ENCODE peak calls at places on chromosomes 4 and X, in four cellular contexts. G is Peyer's patch, R is right lobe of liver, X is ovary. I is an unnamed sample.

GRCh38 chr4:76781698-76782595 is 116.0 kb downstream of the SOWAHB start:
- DNase-seq in G (no peak), R (no peak), X (no peak), I (peak; percentile 83)

GRCh38 chr4:8182858-8183725 is 16.0 kb upstream of the SH3TC1 start:
- DNase-seq in G (no peak), R (peak; percentile 83), X (peak; percentile 64), I (peak; percentile 96)

GRCh38 chrX:17553451-17553850 is 178.5 kb downstream of the NHS start:
- DNase-seq in G (no peak), R (no peak), X (no peak), I (peak; percentile 57)

GRCh38 chrX:70664726-70665125 is 220.1 kb downstream of the DLG3 start:
- DNase-seq in G (no peak), R (no peak), X (no peak), I (no peak)

GRCh38 chr4:5959221-5959982 is 58.8 kb downstream of the C4orf50 start:
- DNase-seq in G (no peak), R (no peak), X (no peak), I (no peak)

GRCh38 chrX:101080326-101080725 is 1.6 kb downstream of the TMEM35A start:
- DNase-seq in G (no peak), R (no peak), X (no peak), I (no peak)

GRCh38 chr4:26772096-26772495 is 88.5 kb upstream of the STIM2 start:
- DNase-seq in G (no peak), R (no peak), X (no peak), I (no peak)

GRCh38 chrX:129980540-129981206 is 1.8 kb upstream of the BCORL1 start:
- DNase-seq in G (peak; percentile 22), R (peak; percentile 75), X (peak; percentile 74), I (no peak)

GRCh38 chr4:1210971-1211370 is 38.0 kb downstream of the CTBP1 start:
- DNase-seq in G (no peak), R (peak; percentile 14), X (no peak), I (peak; percentile 58)

GRCh38 chrX:34559325-34559724 is 97.8 kb downstream of the TMEM47 start:
- DNase-seq in G (no peak), R (no peak), X (no peak), I (no peak)

GRCh38 chrX:17081535-17081934 is 135.1 kb downstream of the REPS2 start:
- DNase-seq in G (no peak), R (no peak), X (no peak), I (no peak)

GRCh38 chrX:3712080-3712869 is 1.2 kb downstream of the PRKX start:
- DNase-seq in G (no peak), R (peak; percentile 27), X (peak; percentile 30), I (no peak)

GRCh38 chrX:3711331-3711917 is 2.0 kb downstream of the PRKX start:
- DNase-seq in G (peak; percentile 52), R (no peak), X (peak; percentile 28), I (no peak)

GRCh38 chrX:3713937-3714434 is 537 bp upstream of the PRKX start:
- DNase-seq in G (peak; percentile 44), R (no peak), X (no peak), I (no peak)

GRCh38 chrX:3713225-3713936 is at the start of gene PRKX:
- DNase-seq in G (peak; percentile 66), R (peak; percentile 72), X (peak; percentile 60), I (no peak)

DNA sequence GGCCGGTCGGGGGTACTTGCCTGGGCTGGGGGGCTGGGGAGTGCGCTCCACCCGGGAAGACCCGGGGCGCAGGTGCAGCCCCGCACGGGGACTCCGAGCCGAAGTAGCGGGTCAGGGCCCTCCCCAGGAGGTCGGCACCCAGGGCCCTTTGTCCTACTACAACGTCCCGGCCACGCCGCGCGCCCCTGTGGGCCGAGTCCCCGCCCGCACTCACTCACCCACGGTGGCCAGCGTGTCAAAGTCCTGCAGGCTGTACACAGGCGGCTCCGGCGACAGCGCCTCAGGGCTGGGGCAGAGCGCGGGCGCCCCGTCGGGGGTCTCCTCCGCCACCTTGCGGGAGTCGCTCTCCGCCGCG is 602 bp downstream of the PRKX start:
- DNase-seq in G (no peak), R (no peak), X (no peak), I (peak; percentile 35)
- H3K4me3 ChIP-seq in G (peak overlapping the region; percentile 71), R (peak overlapping the region; percentile 49), X (peak overlapping the region; percentile 57), I (peak overlapping the region; percentile 69)

GRCh38 chrX:154729439-154729838 is 21.4 kb downstream of the GAB3 start:
- DNase-seq in G (no peak), R (no peak), X (no peak), I (no peak)

GRCh38 chrX:154731203-154731602 is 19.7 kb downstream of the GAB3 start:
- DNase-seq in G (no peak), R (no peak), X (no peak), I (no peak)

GRCh38 chrX:154728791-154729190 is 22.1 kb downstream of the GAB3 start:
- DNase-seq in G (no peak), R (no peak), X (no peak), I (no peak)

GRCh38 chrX:154731881-154732280 is 19.0 kb downstream of the GAB3 start:
- DNase-seq in G (no peak), R (no peak), X (no peak), I (no peak)

GRCh38 chrX:154730271-154730883 is 20.5 kb downstream of the GAB3 start:
- DNase-seq in G (no peak), R (peak; percentile 75), X (no peak), I (no peak)
- H3K4me1 ChIP-seq in G (no peaks in the 10 kb centered on the region), R (peaks cover 19% of the 10 kb centered on the region), X (peaks cover 4% of the 10 kb centered on the region), I (peaks cover 76% of the 10 kb centered on the region)

DNA sequence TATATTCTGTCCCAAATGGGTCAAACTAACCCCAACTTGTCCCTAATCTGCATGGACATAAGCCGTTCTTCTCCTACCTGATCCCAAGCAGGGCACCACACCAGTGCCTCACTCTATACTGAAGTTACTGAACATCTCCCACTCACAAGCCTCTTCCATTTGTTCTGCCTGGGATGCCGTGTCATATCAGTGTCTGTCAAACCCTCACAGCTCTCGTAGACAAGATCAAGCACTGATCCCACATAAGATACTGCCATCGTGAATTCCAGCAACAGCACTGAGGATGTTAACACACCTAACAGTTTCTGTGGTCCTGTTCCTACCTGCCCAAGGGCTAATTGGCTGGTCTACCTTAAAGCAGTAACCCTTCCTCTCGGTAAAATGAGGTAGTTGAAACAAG is 162.1 kb downstream of the APBB2 start:
- DNase-seq in G (no peak), R (no peak), X (no peak), I (no peak)
- H3K27ac ChIP-seq in G (no peak overlapping the region), R (no peak overlapping the region), X (no peak overlapping the region), I (no peak overlapping the region)

DNA sequence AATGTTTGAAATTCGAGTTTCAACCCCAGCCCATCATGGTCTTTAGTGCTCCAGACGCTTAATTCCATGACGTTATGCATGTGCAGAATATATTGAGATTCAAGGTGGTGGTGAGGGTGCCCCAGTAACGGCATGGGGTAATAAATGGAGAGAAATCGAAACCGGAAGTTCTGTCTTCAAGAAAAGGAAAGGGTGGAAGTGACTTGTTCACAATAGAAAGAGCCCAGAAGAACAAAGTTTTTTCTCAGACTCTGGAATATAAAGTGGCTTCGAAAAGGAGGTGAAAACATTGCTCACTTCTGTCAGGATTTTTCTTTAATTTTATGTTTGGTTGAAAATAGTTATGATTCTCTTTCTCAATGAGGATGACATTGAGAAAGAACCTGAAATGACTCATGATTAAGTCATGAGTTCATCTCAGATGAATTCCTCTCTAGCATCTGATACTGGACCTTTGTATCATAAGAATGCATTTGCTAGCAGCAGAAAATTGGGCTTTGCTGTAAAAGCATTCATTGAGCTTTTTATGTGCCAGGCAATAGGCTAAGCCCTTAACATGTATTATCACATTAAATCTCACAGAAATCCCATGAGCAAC is 798 bp upstream of the DDX60L start:
- DNase-seq in G (peak; percentile 27), R (no peak), X (no peak), I (no peak)
- H3K4me3 ChIP-seq in G (peak overlapping the region; percentile 71), R (peak overlapping the region; percentile 84), X (peak overlapping the region; percentile 93), I (peak overlapping the region; percentile 54)

GRCh38 chr4:37976513-37976912 is 16.3 kb downstream of the PTTG2 start:
- DNase-seq in G (no peak), R (no peak), X (no peak), I (no peak)

GRCh38 chr4:37977471-37978452 is 17.6 kb downstream of the PTTG2 start:
- DNase-seq in G (peak; percentile 74), R (peak; percentile 84), X (peak; percentile 77), I (peak; percentile 61)

GRCh38 chr4:37981425-37981824 is 21.2 kb downstream of the PTTG2 start:
- DNase-seq in G (no peak), R (no peak), X (no peak), I (no peak)

GRCh38 chr4:37976991-37977470 is 16.8 kb downstream of the PTTG2 start:
- DNase-seq in G (peak; percentile 87), R (peak; percentile 92), X (peak; percentile 85), I (peak; percentile 70)

GRCh38 chr4:37978509-37978908 is 18.3 kb downstream of the PTTG2 start:
- DNase-seq in G (no peak), R (no peak), X (no peak), I (no peak)
- H3K4me1 ChIP-seq in G (no peaks in the 10 kb centered on the region), R (peaks cover 10% of the 10 kb centered on the region), X (peaks cover 7% of the 10 kb centered on the region), I (peaks cover 17% of the 10 kb centered on the region)